ENCODE peak calls at places on chromosomes 13 and 19, in seven cellular contexts. One of them, this sample, is unnamed.

GRCh38 chr19:33902802-33903488 is 106.3 kb downstream of the KCTD15 start:
- DNase-seq in HT1080: no peak
- DNase-seq in AG04450: no peak
- DNase-seq in amygdala: no peak
- DNase-seq in AG09319: no peak
- DNase-seq in fibroblast of pulmonary artery: no peak
- DNase-seq in naive thymus-derived CD8-positive, alpha-beta T cell: no peak
- DNase-seq in this sample: no peak

GRCh38 chr13:109610517-109610916 is 175.9 kb downstream of the IRS2 start:
- DNase-seq in HT1080: peak
- DNase-seq in AG04450: no peak
- DNase-seq in amygdala: no peak
- DNase-seq in AG09319: no peak
- DNase-seq in fibroblast of pulmonary artery: peak
- DNase-seq in naive thymus-derived CD8-positive, alpha-beta T cell: peak
- DNase-seq in this sample: no peak

GRCh38 chr13:26584713-26585112 is 27.2 kb downstream of the WASF3 start:
- DNase-seq in HT1080: peak
- DNase-seq in AG04450: no peak
- DNase-seq in amygdala: no peak
- DNase-seq in AG09319: no peak
- DNase-seq in fibroblast of pulmonary artery: peak
- DNase-seq in naive thymus-derived CD8-positive, alpha-beta T cell: no peak
- DNase-seq in this sample: peak

GRCh38 chr13:66803013-66803739 is 427.0 kb downstream of the PCDH9 start:
- DNase-seq in HT1080: no peak
- DNase-seq in AG04450: no peak
- DNase-seq in amygdala: no peak
- DNase-seq in AG09319: no peak
- DNase-seq in fibroblast of pulmonary artery: no peak
- DNase-seq in naive thymus-derived CD8-positive, alpha-beta T cell: no peak
- DNase-seq in this sample: no peak

GRCh38 chr19:13400296-13400695 is 106.0 kb downstream of the CACNA1A start:
- DNase-seq in HT1080: no peak
- DNase-seq in AG04450: no peak
- DNase-seq in amygdala: no peak
- DNase-seq in AG09319: no peak
- DNase-seq in fibroblast of pulmonary artery: no peak
- DNase-seq in naive thymus-derived CD8-positive, alpha-beta T cell: no peak
- DNase-seq in this sample: no peak

GRCh38 chr13:27396252-27396846 is 28.1 kb upstream of the GTF3A start:
- DNase-seq in HT1080: no peak
- DNase-seq in AG04450: no peak
- DNase-seq in amygdala: no peak
- DNase-seq in AG09319: no peak
- DNase-seq in fibroblast of pulmonary artery: no peak
- DNase-seq in naive thymus-derived CD8-positive, alpha-beta T cell: no peak
- DNase-seq in this sample: no peak

GRCh38 chr13:57128909-57129308 is 11.8 kb upstream of the PRR20A start:
- DNase-seq in HT1080: peak
- DNase-seq in AG04450: no peak
- DNase-seq in amygdala: no peak
- DNase-seq in AG09319: no peak
- DNase-seq in fibroblast of pulmonary artery: no peak
- DNase-seq in naive thymus-derived CD8-positive, alpha-beta T cell: no peak
- DNase-seq in this sample: no peak

GRCh38 chr19:21758296-21758695 is 9.1 kb downstream of the ZNF100 start:
- DNase-seq in HT1080: no peak
- DNase-seq in AG04450: no peak
- DNase-seq in amygdala: no peak
- DNase-seq in AG09319: no peak
- DNase-seq in fibroblast of pulmonary artery: no peak
- DNase-seq in naive thymus-derived CD8-positive, alpha-beta T cell: no peak
- DNase-seq in this sample: no peak

GRCh38 chr19:43741075-43741840 is 13.5 kb downstream of the SMG9 start:
- DNase-seq in HT1080: no peak
- DNase-seq in AG04450: no peak
- DNase-seq in amygdala: no peak
- DNase-seq in AG09319: no peak
- DNase-seq in fibroblast of pulmonary artery: no peak
- DNase-seq in naive thymus-derived CD8-positive, alpha-beta T cell: no peak
- DNase-seq in this sample: no peak

GRCh38 chr19:2039959-2040646 is 10.9 kb downstream of the MKNK2 start:
- DNase-seq in HT1080: no peak
- DNase-seq in AG04450: no peak
- DNase-seq in amygdala: no peak
- DNase-seq in AG09319: no peak
- DNase-seq in fibroblast of pulmonary artery: no peak
- DNase-seq in naive thymus-derived CD8-positive, alpha-beta T cell: no peak
- DNase-seq in this sample: no peak

GRCh38 chr13:98517576-98518310 is 59.2 kb downstream of the STK24 start:
- DNase-seq in HT1080: no peak
- DNase-seq in AG04450: no peak
- DNase-seq in amygdala: no peak
- DNase-seq in AG09319: no peak
- DNase-seq in fibroblast of pulmonary artery: no peak
- DNase-seq in naive thymus-derived CD8-positive, alpha-beta T cell: no peak
- DNase-seq in this sample: no peak

GRCh38 chr13:25171170-25171516 is 945 bp downstream of the AMER2 start:
- DNase-seq in HT1080: no peak
- DNase-seq in AG04450: no peak
- DNase-seq in amygdala: no peak
- DNase-seq in AG09319: no peak
- DNase-seq in fibroblast of pulmonary artery: no peak
- DNase-seq in naive thymus-derived CD8-positive, alpha-beta T cell: no peak
- DNase-seq in this sample: no peak

GRCh38 chr19:10112895-10113591 is 1.6 kb downstream of the P2RY11 start:
- DNase-seq in HT1080: no peak
- DNase-seq in AG04450: no peak
- DNase-seq in amygdala: no peak
- DNase-seq in AG09319: no peak
- DNase-seq in fibroblast of pulmonary artery: peak
- DNase-seq in naive thymus-derived CD8-positive, alpha-beta T cell: no peak
- DNase-seq in this sample: no peak

GRCh38 chr13:21988624-21989023 is 317.8 kb downstream of the FGF9 start:
- DNase-seq in HT1080: no peak
- DNase-seq in AG04450: no peak
- DNase-seq in amygdala: no peak
- DNase-seq in AG09319: no peak
- DNase-seq in fibroblast of pulmonary artery: no peak
- DNase-seq in naive thymus-derived CD8-positive, alpha-beta T cell: no peak
- DNase-seq in this sample: no peak

GRCh38 chr13:45715351-45715750 is 13.2 kb downstream of the CBY2 start:
- DNase-seq in HT1080: no peak
- DNase-seq in AG04450: no peak
- DNase-seq in amygdala: no peak
- DNase-seq in AG09319: no peak
- DNase-seq in fibroblast of pulmonary artery: no peak
- DNase-seq in naive thymus-derived CD8-positive, alpha-beta T cell: no peak
- DNase-seq in this sample: no peak

GRCh38 chr13:26037302-26037701 is 14.5 kb downstream of the SHISA2 start:
- DNase-seq in HT1080: peak
- DNase-seq in AG04450: no peak
- DNase-seq in amygdala: no peak
- DNase-seq in AG09319: no peak
- DNase-seq in fibroblast of pulmonary artery: no peak
- DNase-seq in naive thymus-derived CD8-positive, alpha-beta T cell: no peak
- DNase-seq in this sample: no peak

GRCh38 chr19:50460161-50460765 is 16.0 kb upstream of the EMC10 start:
- DNase-seq in HT1080: peak
- DNase-seq in AG04450: no peak
- DNase-seq in amygdala: no peak
- DNase-seq in AG09319: no peak
- DNase-seq in fibroblast of pulmonary artery: peak
- DNase-seq in naive thymus-derived CD8-positive, alpha-beta T cell: no peak
- DNase-seq in this sample: peak

GRCh38 chr13:23902975-23903905 is 5.9 kb upstream of the C1QTNF9B start:
- DNase-seq in HT1080: no peak
- DNase-seq in AG04450: no peak
- DNase-seq in amygdala: no peak
- DNase-seq in AG09319: no peak
- DNase-seq in fibroblast of pulmonary artery: no peak
- DNase-seq in naive thymus-derived CD8-positive, alpha-beta T cell: no peak
- DNase-seq in this sample: no peak

GRCh38 chr13:26074706-26075105 is 22.9 kb upstream of the SHISA2 start:
- DNase-seq in HT1080: peak
- DNase-seq in AG04450: no peak
- DNase-seq in amygdala: no peak
- DNase-seq in AG09319: peak
- DNase-seq in fibroblast of pulmonary artery: peak
- DNase-seq in naive thymus-derived CD8-positive, alpha-beta T cell: no peak
- DNase-seq in this sample: peak

GRCh38 chr13:49165798-49166752 is 54.1 kb upstream of the MLNR start:
- DNase-seq in HT1080: no peak
- DNase-seq in AG04450: no peak
- DNase-seq in amygdala: no peak
- DNase-seq in AG09319: no peak
- DNase-seq in fibroblast of pulmonary artery: peak
- DNase-seq in naive thymus-derived CD8-positive, alpha-beta T cell: no peak
- DNase-seq in this sample: no peak

GRCh38 chr13:33205804-33206221 is 79.7 kb downstream of the STARD13 start:
- DNase-seq in HT1080: no peak
- DNase-seq in AG04450: no peak
- DNase-seq in amygdala: no peak
- DNase-seq in AG09319: no peak
- DNase-seq in fibroblast of pulmonary artery: peak
- DNase-seq in naive thymus-derived CD8-positive, alpha-beta T cell: no peak
- DNase-seq in this sample: no peak

GRCh38 chr19:38975861-38976271 is 324 bp upstream of the FBXO17 start:
- DNase-seq in HT1080: no peak
- DNase-seq in AG04450: no peak
- DNase-seq in amygdala: no peak
- DNase-seq in AG09319: no peak
- DNase-seq in fibroblast of pulmonary artery: peak
- DNase-seq in naive thymus-derived CD8-positive, alpha-beta T cell: no peak
- DNase-seq in this sample: peak

GRCh38 chr19:58513694-58514563 is 2.1 kb upstream of the SLC27A5 start:
- DNase-seq in HT1080: peak
- DNase-seq in AG04450: no peak
- DNase-seq in amygdala: peak
- DNase-seq in AG09319: peak
- DNase-seq in fibroblast of pulmonary artery: peak
- DNase-seq in naive thymus-derived CD8-positive, alpha-beta T cell: peak
- DNase-seq in this sample: peak

GRCh38 chr19:16386619-16387240 is 62.1 kb downstream of the KLF2 start:
- DNase-seq in HT1080: peak
- DNase-seq in AG04450: peak
- DNase-seq in amygdala: peak
- DNase-seq in AG09319: peak
- DNase-seq in fibroblast of pulmonary artery: peak
- DNase-seq in naive thymus-derived CD8-positive, alpha-beta T cell: peak
- DNase-seq in this sample: peak

GRCh38 chr19:45640849-45641273 is 1.7 kb upstream of the EML2 start:
- DNase-seq in HT1080: no peak
- DNase-seq in AG04450: no peak
- DNase-seq in amygdala: no peak
- DNase-seq in AG09319: no peak
- DNase-seq in fibroblast of pulmonary artery: no peak
- DNase-seq in naive thymus-derived CD8-positive, alpha-beta T cell: peak
- DNase-seq in this sample: no peak

GRCh38 chr13:94209110-94209509 is 270.4 kb downstream of the DCT start:
- DNase-seq in HT1080: no peak
- DNase-seq in AG04450: no peak
- DNase-seq in amygdala: no peak
- DNase-seq in AG09319: no peak
- DNase-seq in fibroblast of pulmonary artery: peak
- DNase-seq in naive thymus-derived CD8-positive, alpha-beta T cell: no peak
- DNase-seq in this sample: no peak

GRCh38 chr13:93227906-93228801 is 1.5 kb downstream of the GPC6 start:
- DNase-seq in HT1080: peak
- DNase-seq in AG04450: no peak
- DNase-seq in amygdala: peak
- DNase-seq in AG09319: no peak
- DNase-seq in fibroblast of pulmonary artery: peak
- DNase-seq in naive thymus-derived CD8-positive, alpha-beta T cell: no peak
- DNase-seq in this sample: peak